ENCODE peak calls at places on chromosome 7, in six cellular contexts. C, H, D, E, Q and R are unnamed samples.
A peak's percentile ranks its signal among the peaks of the same experiment; 100 is the strongest.

GRCh38 chr7:98875501-98875900 is 2.8 kb upstream of the TRRAP start:
- DNase-seq in D (no peak), C (no peak), H (no peak), Q (no peak), E (no peak), R (no peak)

GRCh38 chr7:74029094-74029785 is 1.3 kb downstream of the ELN start:
- DNase-seq in Q (no peak), E (no peak), H (no peak), D (no peak), C (no peak), R (no peak)

GRCh38 chr7:55026867-55027490 is 8.2 kb downstream of the EGFR start:
- DNase-seq in E (no peak), Q (peak; percentile 73), H (peak; percentile 48), D (no peak), C (no peak), R (peak; percentile 54)

GRCh38 chr7:140653319-140654108 is 12.9 kb upstream of the DENND2A start:
- DNase-seq in E (peak; percentile 77), Q (peak; percentile 61), D (no peak), C (peak; percentile 77), H (peak; percentile 86), R (peak; percentile 84)

GRCh38 chr7:19747740-19748339 is 25.6 kb downstream of the TMEM196 start:
- DNase-seq in H (peak; percentile 22), C (no peak), E (peak; percentile 37), Q (no peak), D (no peak), R (peak; percentile 48)

GRCh38 chr7:158740013-158740656 is 35.5 kb upstream of the NCAPG2 start:
- DNase-seq in E (no peak), Q (peak; percentile 80), C (no peak), H (peak; percentile 91), D (no peak), R (peak; percentile 94)

GRCh38 chr7:114832906-114833595 is 88.8 kb upstream of the MDFIC start:
- DNase-seq in C (no peak), E (no peak), Q (no peak), H (no peak), D (no peak), R (no peak)

GRCh38 chr7:135109976-135110375 is 37.9 kb upstream of the TMEM140 start:
- DNase-seq in D (no peak), Q (no peak), E (no peak), C (peak; percentile 50), H (no peak), R (no peak)

GRCh38 chr7:37999673-38000072 is 79.2 kb downstream of the EPDR1 start:
- DNase-seq in H (no peak), E (no peak), D (no peak), Q (peak; percentile 54), C (no peak), R (no peak)

GRCh38 chr7:66078067-66078466 is 2.4 kb downstream of the ASL start:
- DNase-seq in E (no peak), Q (no peak), D (no peak), H (no peak), C (no peak), R (no peak)

GRCh38 chr7:135748770-135749169 is at the start of gene FAM180A:
- DNase-seq in E (no peak), H (peak; percentile 85), Q (no peak), C (no peak), D (no peak), R (no peak)

GRCh38 chr7:35556532-35557471 is 138.1 kb downstream of the HERPUD2 start:
- DNase-seq in Q (no peak), D (no peak), C (no peak), E (no peak), H (no peak), R (no peak)

GRCh38 chr7:82729172-82730030 is 285.8 kb upstream of the CACNA2D1 start:
- DNase-seq in D (no peak), E (peak; percentile 29), Q (no peak), C (no peak), H (peak; percentile 60), R (peak; percentile 60)

GRCh38 chr7:140676303-140676702 is 3.6 kb downstream of the ADCK2 start:
- DNase-seq in H (no peak), C (no peak), D (no peak), E (no peak), Q (no peak), R (no peak)

GRCh38 chr7:86932038-86932512 is 127.4 kb downstream of the ELAPOR2 start:
- DNase-seq in D (no peak), E (no peak), Q (no peak), C (no peak), H (peak; percentile 60), R (peak; percentile 15)

GRCh38 chr7:94338921-94339371 is 55.7 kb upstream of the COL1A2 start:
- DNase-seq in E (no peak), H (peak; percentile 83), D (no peak), C (no peak), Q (no peak), R (peak; percentile 81)

GRCh38 chr7:132720835-132721234 is 144.6 kb upstream of the PLXNA4 start:
- DNase-seq in E (no peak), H (no peak), C (peak; percentile 39), D (no peak), Q (no peak), R (no peak)

GRCh38 chr7:115300228-115300870 is 378.5 kb downstream of the MDFIC start:
- DNase-seq in D (no peak), E (no peak), C (no peak), H (peak; percentile 72), Q (no peak), R (peak; percentile 50)

GRCh38 chr7:127146746-127147536 is 105.8 kb downstream of the GRM8 start:
- DNase-seq in H (no peak), C (no peak), E (no peak), D (no peak), Q (no peak), R (no peak)

GRCh38 chr7:55189878-55190436 is 171.1 kb downstream of the EGFR start:
- DNase-seq in E (no peak), H (no peak), Q (no peak), D (no peak), C (no peak), R (no peak)

GRCh38 chr7:74051629-74052410 is 23.8 kb downstream of the ELN start:
- DNase-seq in C (peak; percentile 82), D (no peak), Q (peak; percentile 62), H (no peak), E (no peak), R (peak; percentile 21)

GRCh38 chr7:11130012-11130411 is 156.3 kb downstream of the PHF14 start:
- DNase-seq in C (no peak), D (no peak), Q (peak; percentile 69), E (no peak), H (peak; percentile 95), R (peak; percentile 51)

GRCh38 chr7:24419070-24419469 is 135.1 kb downstream of the NPY start:
- DNase-seq in D (no peak), H (no peak), Q (no peak), C (peak; percentile 49), E (no peak), R (peak; percentile 3)

GRCh38 chr7:140609646-140610045 is 31.0 kb downstream of the DENND2A start:
- DNase-seq in D (no peak), Q (no peak), C (no peak), E (no peak), H (peak; percentile 84), R (peak; percentile 46)

GRCh38 chr7:116340201-116340847 is 130.0 kb downstream of the TES start:
- DNase-seq in Q (no peak), H (no peak), E (no peak), D (no peak), C (no peak), R (peak; percentile 57)
- H2AFZ ChIP-seq in Q (no peak overlapping the region), H (no peak overlapping the region), E (no peak overlapping the region), D (no peak overlapping the region), C (no peak overlapping the region), R (no peak overlapping the region)

GRCh38 chr7:151223728-151224127 is 3.3 kb downstream of the ABCF2 start:
- DNase-seq in C (no peak), D (no peak), H (no peak), Q (no peak), E (no peak), R (no peak)
- H4K91ac ChIP-seq in C (no peak overlapping the region), D (no peak overlapping the region), H (no peak overlapping the region), Q (no peak overlapping the region), E (no peak overlapping the region), R (no peak overlapping the region)

DNA sequence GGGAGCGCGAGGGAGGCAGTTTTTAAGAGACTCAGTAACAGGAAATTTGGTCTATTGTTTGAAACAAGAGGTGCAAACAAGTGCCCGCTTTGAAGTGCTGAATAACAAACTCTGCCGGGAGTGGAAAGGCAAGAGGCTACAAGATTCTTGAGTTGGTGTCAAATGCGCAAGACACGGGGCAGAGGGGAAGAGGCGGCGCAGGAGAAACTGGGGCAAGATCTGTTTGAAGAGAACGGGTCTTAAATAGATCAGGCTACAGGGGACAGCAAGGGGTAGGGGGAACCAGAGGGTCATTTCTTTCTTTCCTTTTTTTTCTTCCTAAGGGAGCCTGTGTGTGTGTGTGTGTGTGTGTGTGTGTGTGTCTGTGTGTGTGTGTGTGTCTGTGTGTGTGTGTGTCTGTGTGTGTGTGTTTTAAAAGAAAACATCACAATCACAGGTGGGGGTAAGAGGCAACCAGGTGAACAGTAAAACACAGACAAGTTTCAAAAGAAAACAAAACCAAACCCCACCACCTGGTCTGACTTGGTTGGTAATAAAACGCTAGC is 13.3 kb upstream of the CUX1 start:
- DNase-seq in D (peak; percentile 25), E (no peak), Q (no peak), C (peak; percentile 80), H (no peak), R (no peak)
- H2AFZ ChIP-seq in D (peak overlapping the region; percentile 67), E (no peak overlapping the region), Q (no peak overlapping the region), C (no peak overlapping the region), H (no peak overlapping the region), R (no peak overlapping the region)

GRCh38 chr7:46955526-46955925 is 626.4 kb downstream of the TNS3 start:
- DNase-seq in H (no peak), D (no peak), E (no peak), Q (no peak), C (no peak), R (no peak)
- H4K91ac ChIP-seq in H (no peak overlapping the region), D (no peak overlapping the region), E (no peak overlapping the region), Q (no peak overlapping the region), C (no peak overlapping the region), R (no peak overlapping the region)

GRCh38 chr7:131130324-131130723 is 197.4 kb upstream of the MKLN1 start:
- DNase-seq in C (no peak), E (no peak), Q (peak; percentile 81), H (no peak), D (no peak), R (no peak)
- H2AFZ ChIP-seq in C (no peak overlapping the region), E (no peak overlapping the region), Q (no peak overlapping the region), H (no peak overlapping the region), D (no peak overlapping the region), R (no peak overlapping the region)

GRCh38 chr7:2969398-2970306 is 74.0 kb downstream of the CARD11 start:
- DNase-seq in E (no peak), H (no peak), C (no peak), D (no peak), Q (no peak), R (no peak)
- H4K91ac ChIP-seq in E (no peak overlapping the region), H (no peak overlapping the region), C (no peak overlapping the region), D (no peak overlapping the region), Q (no peak overlapping the region), R (no peak overlapping the region)